ENCODE peak calls at places on chromosomes 6 and 20, in six cellular contexts. U is DMS 273 treated with DMSO at 0.1 percent for 48 hours, N is transverse colon, S is lower lobe of right lung, Z is neural crest cell, Y is nucleus accumbens. E is an unnamed sample.

GRCh38 chr6:130520235-130520634 is 154.4 kb downstream of the TMEM200A start:
- DNase-seq in N (no peak), S (no peak), U (no peak), Z (no peak), Y (no peak), E (no peak)

GRCh38 chr20:64083380-64084208 is 604 bp downstream of the LKAAEAR1 start:
- DNase-seq in Y (peak; percentile 70), Z (peak; percentile 73), U (peak; percentile 25), N (peak; percentile 71), S (peak; percentile 88), E (peak; percentile 55)

GRCh38 chr6:145866449-145867401 is 52.1 kb upstream of the FBXO30 start:
- DNase-seq in S (no peak), N (no peak), U (no peak), Y (no peak), Z (no peak), E (no peak)

GRCh38 chr6:165615629-165616028 is 47.4 kb downstream of the PDE10A start:
- DNase-seq in Y (no peak), N (no peak), S (no peak), U (no peak), Z (no peak), E (no peak)

GRCh38 chr6:30883743-30884520 is at the start of gene DDR1:
- DNase-seq in U (peak; percentile 23), N (peak; percentile 83), Z (peak; percentile 29), Y (peak; percentile 84), S (peak; percentile 76), E (peak; percentile 70)

GRCh38 chr6:113645576-113645970 is 211.6 kb upstream of the MARCKS start:
- DNase-seq in Y (no peak), U (no peak), Z (no peak), S (no peak), N (peak; percentile 70), E (no peak)

GRCh38 chr20:14334306-14334930 is 3.0 kb downstream of the FLRT3 start:
- DNase-seq in Z (peak; percentile 42), N (no peak), Y (peak; percentile 55), U (peak; percentile 15), S (no peak), E (peak; percentile 24)

GRCh38 chr20:10090588-10091166 is 55.9 kb downstream of the ANKEF1 start:
- DNase-seq in Y (peak; percentile 12), U (peak; percentile 13), Z (peak; percentile 23), S (peak; percentile 52), N (peak; percentile 13), E (peak; percentile 23)

GRCh38 chr20:31523361-31524283 is 9.4 kb downstream of the HM13 start:
- DNase-seq in N (no peak), Z (no peak), S (peak; percentile 53), Y (peak; percentile 10), U (no peak), E (no peak)

GRCh38 chr20:33474097-33474846 is 15.6 kb upstream of the CBFA2T2 start:
- DNase-seq in U (no peak), Y (no peak), N (no peak), Z (no peak), S (no peak), E (no peak)

GRCh38 chr20:20594171-20594530 is 118.3 kb downstream of the RALGAPA2 start:
- DNase-seq in Y (no peak), S (no peak), N (no peak), U (peak; percentile 73), Z (no peak), E (no peak)

GRCh38 chr6:66926060-66926459 is 1219.0 kb upstream of the EYS start:
- DNase-seq in Z (no peak), S (no peak), Y (no peak), U (no peak), N (no peak), E (no peak)

GRCh38 chr20:13231031-13231752 is 10.1 kb downstream of the ISM1 start:
- DNase-seq in Y (no peak), S (no peak), N (no peak), Z (no peak), U (no peak), E (no peak)

GRCh38 chr6:32882879-32883250 is 28.9 kb downstream of the PSMB9 start:
- DNase-seq in S (no peak), U (no peak), N (no peak), Y (no peak), Z (no peak), E (no peak)

GRCh38 chr6:4732691-4733315 is 43.4 kb upstream of the CDYL start:
- DNase-seq in Z (no peak), Y (peak; percentile 2), U (no peak), S (no peak), N (peak; percentile 41), E (no peak)

E was measured in amygdala.